ENCODE peak calls at places on chromosomes 11 and 22, in four cellular contexts. Y, F, T and M are unnamed samples.

GRCh38 chr22:11627436-11627797 is 3900.6 kb upstream of the OR11H1 start:
- DNase-seq in T (no peak), Y (no peak), F (no peak), M (no peak)

GRCh38 chr11:102144357-102145342 is 34.4 kb downstream of the YAP1 start:
- DNase-seq in Y (no peak), T (no peak), F (no peak), M (no peak)

GRCh38 chr22:46864314-46865051 is 102.0 kb downstream of the TBC1D22A start:
- DNase-seq in F (no peak), T (no peak), Y (no peak), M (no peak)

GRCh38 chr11:11407065-11407737 is 54.2 kb upstream of the CSNK2A3 start:
- DNase-seq in Y (no peak), F (no peak), T (no peak), M (no peak)

GRCh38 chr11:2674681-2675131 is 25.1 kb downstream of the KCNQ1OT1 start:
- DNase-seq in Y (no peak), T (no peak), F (no peak), M (no peak)

GRCh38 chr22:17119481-17120202 is 1.5 kb downstream of the TMEM121B start:
- DNase-seq in F (no peak), Y (no peak), T (no peak), M (no peak)

GRCh38 chr11:2120359-2121100 is 18.7 kb downstream of the IGF2 start:
- DNase-seq in F (no peak), Y (no peak), T (no peak), M (no peak)

GRCh38 chr22:28438183-28438778 is 241.4 kb downstream of the TTC28 start:
- DNase-seq in Y (no peak), F (no peak), T (no peak), M (no peak)

GRCh38 chr11:110878513-110878912 is 166.3 kb upstream of the ARHGAP20 start:
- DNase-seq in Y (no peak), T (no peak), F (no peak), M (no peak)

GRCh38 chr11:133306019-133306418 is 226.3 kb downstream of the OPCML start:
- DNase-seq in T (no peak), Y (no peak), F (no peak), M (no peak)

GRCh38 chr22:37275134-37275533 is 7.2 kb upstream of the CYTH4 start:
- DNase-seq in Y (no peak), F (no peak), T (no peak), M (no peak)

GRCh38 chr22:41285441-41285819 is 557 bp downstream of the RANGAP1 start:
- DNase-seq in F (peak; percentile 74), T (no peak), Y (peak; percentile 70), M (peak; percentile 81)